ENCODE peak calls at places on chromosomes 6 and 20, in seven cellular contexts. One of them, this sample, is unnamed.
A peak's percentile ranks its signal among the peaks of the same experiment; 100 is the strongest.

GRCh38 chr20:63128367-63128766 is 87.6 kb downstream of the YTHDF1 start:
- DNase-seq in fibroblast of lung: no peak
- DNase-seq in Right ventricle myocardium superior: peak; percentile 28
- DNase-seq in AG20443: no peak
- DNase-seq in posterior vena cava: peak; percentile 77
- DNase-seq in ureter: peak; percentile 29
- DNase-seq in non-pigmented ciliary epithelial cell: no peak
- DNase-seq in this sample: peak; percentile 77

GRCh38 chr6:16964553-16965499 is 137.0 kb upstream of the STMND1 start:
- DNase-seq in AG20443: peak; percentile 83
- DNase-seq in fibroblast of lung: peak; percentile 59
- DNase-seq in Right ventricle myocardium superior: peak; percentile 74
- DNase-seq in non-pigmented ciliary epithelial cell: no peak
- DNase-seq in ureter: peak; percentile 82
- DNase-seq in posterior vena cava: peak; percentile 85
- DNase-seq in this sample: peak; percentile 84

GRCh38 chr6:49342410-49342809 is 120.6 kb downstream of the MMUT start:
- DNase-seq in posterior vena cava: no peak
- DNase-seq in Right ventricle myocardium superior: no peak
- DNase-seq in non-pigmented ciliary epithelial cell: no peak
- DNase-seq in AG20443: no peak
- DNase-seq in ureter: no peak
- DNase-seq in fibroblast of lung: no peak
- DNase-seq in this sample: no peak

GRCh38 chr20:57988828-57989227 is 239.6 kb downstream of the ANKRD60 start:
- DNase-seq in ureter: no peak
- DNase-seq in fibroblast of lung: no peak
- DNase-seq in AG20443: no peak
- DNase-seq in posterior vena cava: peak; percentile 20
- DNase-seq in non-pigmented ciliary epithelial cell: no peak
- DNase-seq in Right ventricle myocardium superior: no peak
- DNase-seq in this sample: no peak

GRCh38 chr20:60137657-60138245 is 179.5 kb downstream of the CDH26 start:
- DNase-seq in posterior vena cava: no peak
- DNase-seq in non-pigmented ciliary epithelial cell: no peak
- DNase-seq in AG20443: no peak
- DNase-seq in Right ventricle myocardium superior: peak; percentile 49
- DNase-seq in fibroblast of lung: no peak
- DNase-seq in ureter: no peak
- DNase-seq in this sample: peak; percentile 58

GRCh38 chr20:50762435-50763201 is 31.2 kb downstream of the PARD6B start:
- DNase-seq in non-pigmented ciliary epithelial cell: no peak
- DNase-seq in Right ventricle myocardium superior: peak; percentile 89
- DNase-seq in AG20443: peak; percentile 60
- DNase-seq in ureter: peak; percentile 72
- DNase-seq in posterior vena cava: no peak
- DNase-seq in fibroblast of lung: peak; percentile 70
- DNase-seq in this sample: peak; percentile 62

GRCh38 chr6:28725274-28725809 is 198.4 kb downstream of the TRIM27 start:
- DNase-seq in non-pigmented ciliary epithelial cell: no peak
- DNase-seq in fibroblast of lung: no peak
- DNase-seq in posterior vena cava: no peak
- DNase-seq in AG20443: no peak
- DNase-seq in Right ventricle myocardium superior: no peak
- DNase-seq in ureter: no peak
- DNase-seq in this sample: no peak

GRCh38 chr6:33080127-33081089 is 4.6 kb downstream of the HLA-DPB1 start:
- DNase-seq in Right ventricle myocardium superior: peak; percentile 82
- DNase-seq in posterior vena cava: peak; percentile 91
- DNase-seq in fibroblast of lung: peak; percentile 49
- DNase-seq in non-pigmented ciliary epithelial cell: peak; percentile 8
- DNase-seq in AG20443: peak; percentile 77
- DNase-seq in ureter: peak; percentile 70
- DNase-seq in this sample: peak; percentile 82